ENCODE peak calls at places on chromosomes 2 and 18, in six cellular contexts. M, F, U, K, N and I are unnamed samples.

GRCh38 chr18:28175930-28176673 is 828 bp downstream of the CDH2 start:
- DNase-seq in M (peak), F (peak), U (no peak), K (no peak), N (no peak), I (peak)

GRCh38 chr2:218858671-218859555 is 692 bp upstream of the WNT6 start:
- DNase-seq in M (no peak), F (no peak), U (no peak), K (no peak), N (no peak), I (no peak)

GRCh38 chr2:20812779-20813178 is 10.1 kb downstream of the LDAH start:
- DNase-seq in M (no peak), F (no peak), U (no peak), K (no peak), N (no peak), I (no peak)

GRCh38 chr2:29463181-29463900 is 348.1 kb downstream of the CLIP4 start:
- DNase-seq in M (peak), F (no peak), U (peak), K (no peak), N (no peak), I (no peak)

GRCh38 chr2:231662028-231662810 is 46.1 kb upstream of the PTMA start:
- DNase-seq in M (peak), F (peak), U (peak), K (peak), N (peak), I (peak)

GRCh38 chr2:239737144-239737463 is 288.0 kb downstream of the NDUFA10 start:
- DNase-seq in M (no peak), F (no peak), U (no peak), K (no peak), N (no peak), I (no peak)

GRCh38 chr18:59996370-59996966 is 96.7 kb downstream of the PMAIP1 start:
- DNase-seq in M (peak), F (peak), U (peak), K (peak), N (no peak), I (peak)

GRCh38 chr2:216720722-216721121 is 25.4 kb upstream of the IGFBP5 start:
- DNase-seq in M (no peak), F (no peak), U (no peak), K (no peak), N (no peak), I (no peak)

GRCh38 chr18:50218432-50219197 is 23.7 kb upstream of the MYO5B start:
- DNase-seq in M (no peak), F (peak), U (peak), K (peak), N (no peak), I (peak)

GRCh38 chr2:179410552-179411356 is 146.1 kb upstream of the SESTD1 start:
- DNase-seq in M (peak), F (peak), U (peak), K (peak), N (peak), I (peak)

GRCh38 chr2:109365131-109365530 is 236.1 kb downstream of the SH3RF3 start:
- DNase-seq in M (no peak), F (no peak), U (no peak), K (no peak), N (no peak), I (no peak)

GRCh38 chr2:203682688-203683130 is 23.7 kb upstream of the CD28 start:
- DNase-seq in M (peak), F (no peak), U (peak), K (no peak), N (peak), I (no peak)

GRCh38 chr2:1770566-1771380 is 26.5 kb upstream of the PXDN start:
- DNase-seq in M (no peak), F (no peak), U (no peak), K (no peak), N (no peak), I (no peak)

GRCh38 chr2:189347540-189347939 is 93.7 kb upstream of the WDR75 start:
- DNase-seq in M (peak), F (peak), U (peak), K (peak), N (peak), I (no peak)

GRCh38 chr2:108958002-108958401 is 31.0 kb downstream of the EDAR start:
- DNase-seq in M (no peak), F (no peak), U (no peak), K (no peak), N (no peak), I (no peak)

GRCh38 chr2:191863988-191864387 is 17.1 kb upstream of the CAVIN2 start:
- DNase-seq in M (peak), F (no peak), U (peak), K (no peak), N (no peak), I (no peak)

GRCh38 chr2:1685957-1686783 is 58.1 kb downstream of the PXDN start:
- DNase-seq in M (no peak), F (no peak), U (peak), K (no peak), N (no peak), I (no peak)

GRCh38 chr2:163591461-163591860 is 144.3 kb downstream of the FIGN start:
- DNase-seq in M (no peak), F (no peak), U (no peak), K (no peak), N (no peak), I (no peak)

GRCh38 chr2:199455533-199456382 is 2.0 kb downstream of the SATB2 start:
- DNase-seq in M (peak), F (no peak), U (peak), K (peak), N (no peak), I (peak)

GRCh38 chr2:88159955-88160415 is 10.2 kb upstream of the THNSL2 start:
- DNase-seq in M (peak), F (peak), U (peak), K (peak), N (peak), I (peak)

GRCh38 chr2:7725850-7726242 is 808.6 kb downstream of the RNF144A start:
- DNase-seq in M (no peak), F (no peak), U (peak), K (no peak), N (no peak), I (no peak)

GRCh38 chr2:58708565-58708964 is 467.4 kb upstream of the FANCL start:
- DNase-seq in M (no peak), F (no peak), U (no peak), K (no peak), N (no peak), I (no peak)

GRCh38 chr18:72104851-72105250 is 439.3 kb downstream of the CBLN2 start:
- DNase-seq in M (peak), F (no peak), U (no peak), K (no peak), N (no peak), I (no peak)

GRCh38 chr2:37232131-37232933 is 874 bp downstream of the NDUFAF7 start:
- DNase-seq in M (peak), F (no peak), U (peak), K (peak), N (no peak), I (peak)

GRCh38 chr2:39266139-39266805 is 22.5 kb upstream of the CDKL4 start:
- DNase-seq in M (peak), F (peak), U (peak), K (no peak), N (no peak), I (no peak)

DNA sequence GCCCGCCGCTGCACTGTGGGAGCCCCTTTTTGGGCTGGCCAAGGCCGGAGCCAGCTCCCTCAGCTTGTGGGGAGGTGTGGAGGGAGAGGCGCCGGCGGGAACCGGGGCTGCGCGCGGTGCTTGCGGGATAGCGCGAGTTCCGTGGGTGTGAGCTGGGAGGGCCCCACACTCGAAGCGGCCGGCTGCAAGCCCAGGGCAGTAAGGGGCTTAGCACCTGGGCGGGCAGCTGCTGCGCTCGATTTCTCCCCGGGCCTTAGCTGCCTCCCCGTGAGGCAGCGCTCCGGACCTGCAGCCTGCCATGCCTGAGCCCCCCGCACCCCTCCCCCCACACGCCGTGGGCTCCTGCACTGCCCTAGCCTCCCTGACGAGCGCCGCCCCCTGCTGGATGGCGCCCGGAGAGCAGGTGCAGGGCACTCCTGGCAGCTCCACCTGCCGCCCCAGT is 124.4 kb downstream of the CCDC178 start:
- DNase-seq in M (no peak), F (no peak), U (no peak), K (no peak), N (no peak), I (no peak)
- TF ChIP-seq CTCF in M (no peak), F (no peak), U (no peak), K (no peak), N (no peak), I (peak)

GRCh38 chr2:127721311-127721977 is 20.1 kb downstream of the SFT2D3 start:
- DNase-seq in M (no peak), F (no peak), U (peak), K (no peak), N (no peak), I (no peak)

GRCh38 chr2:127719301-127720218 is 18.3 kb downstream of the SFT2D3 start:
- DNase-seq in M (no peak), F (no peak), U (no peak), K (no peak), N (no peak), I (no peak)

GRCh38 chr2:127722807-127723206 is 21.5 kb downstream of the SFT2D3 start:
- DNase-seq in M (no peak), F (no peak), U (no peak), K (no peak), N (no peak), I (no peak)

GRCh38 chr2:127726158-127726880 is 25.0 kb downstream of the SFT2D3 start:
- DNase-seq in M (no peak), F (no peak), U (no peak), K (no peak), N (no peak), I (no peak)

GRCh38 chr2:127721978-127722355 is 20.7 kb downstream of the SFT2D3 start:
- DNase-seq in M (no peak), F (no peak), U (peak), K (no peak), N (no peak), I (no peak)
- TF ChIP-seq CTCF in M (no peak), F (no peak), U (no peak), K (no peak), N (no peak), I (no peak)

GRCh38 chr2:10188211-10188610 is 65.7 kb downstream of the RRM2 start:
- DNase-seq in M (peak), F (no peak), U (no peak), K (no peak), N (no peak), I (peak)
- TF ChIP-seq CTCF in M (no peak), F (no peak), U (peak), K (no peak), N (no peak), I (peak)

GRCh38 chr2:172095905-172096660 is 6.6 kb downstream of the DLX2 start:
- DNase-seq in M (no peak), F (no peak), U (no peak), K (no peak), N (no peak), I (no peak)
- TF ChIP-seq CTCF in M (no peak), F (peak), U (no peak), K (no peak), N (no peak), I (no peak)

DNA sequence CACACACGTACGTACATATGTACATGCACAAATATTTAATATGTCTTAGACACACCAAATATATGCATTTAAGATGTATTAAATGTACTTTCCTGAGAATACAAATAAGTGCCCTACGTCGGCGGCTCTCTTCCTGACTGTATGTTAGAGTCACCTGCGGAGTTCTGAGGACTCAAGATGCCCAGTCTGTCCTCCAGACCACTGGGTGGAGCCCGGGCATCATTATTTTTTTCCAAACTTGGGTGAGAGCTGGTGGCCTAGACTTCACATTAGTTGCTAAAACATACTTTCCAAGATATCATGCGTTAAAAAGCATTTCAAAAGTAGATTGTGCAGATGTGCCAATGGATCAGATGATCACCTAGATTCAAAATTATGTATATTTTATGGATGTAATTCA is 2.9 kb downstream of the IL18R1 start:
- DNase-seq in M (no peak), F (no peak), U (no peak), K (no peak), N (no peak), I (no peak)
- TF ChIP-seq CTCF in M (no peak), F (no peak), U (no peak), K (no peak), N (no peak), I (no peak)

GRCh38 chr2:69914235-69915049 is 467 bp upstream of the MXD1 start:
- DNase-seq in M (peak), F (peak), U (peak), K (peak), N (peak), I (peak)
- TF ChIP-seq CTCF in M (no peak), F (peak), U (no peak), K (no peak), N (peak), I (no peak)

GRCh38 chr2:12890071-12890470 is 173.3 kb downstream of the TRIB2 start:
- DNase-seq in M (no peak), F (no peak), U (no peak), K (no peak), N (no peak), I (no peak)
- TF ChIP-seq CTCF in M (no peak), F (no peak), U (no peak), K (no peak), N (no peak), I (no peak)

DNA sequence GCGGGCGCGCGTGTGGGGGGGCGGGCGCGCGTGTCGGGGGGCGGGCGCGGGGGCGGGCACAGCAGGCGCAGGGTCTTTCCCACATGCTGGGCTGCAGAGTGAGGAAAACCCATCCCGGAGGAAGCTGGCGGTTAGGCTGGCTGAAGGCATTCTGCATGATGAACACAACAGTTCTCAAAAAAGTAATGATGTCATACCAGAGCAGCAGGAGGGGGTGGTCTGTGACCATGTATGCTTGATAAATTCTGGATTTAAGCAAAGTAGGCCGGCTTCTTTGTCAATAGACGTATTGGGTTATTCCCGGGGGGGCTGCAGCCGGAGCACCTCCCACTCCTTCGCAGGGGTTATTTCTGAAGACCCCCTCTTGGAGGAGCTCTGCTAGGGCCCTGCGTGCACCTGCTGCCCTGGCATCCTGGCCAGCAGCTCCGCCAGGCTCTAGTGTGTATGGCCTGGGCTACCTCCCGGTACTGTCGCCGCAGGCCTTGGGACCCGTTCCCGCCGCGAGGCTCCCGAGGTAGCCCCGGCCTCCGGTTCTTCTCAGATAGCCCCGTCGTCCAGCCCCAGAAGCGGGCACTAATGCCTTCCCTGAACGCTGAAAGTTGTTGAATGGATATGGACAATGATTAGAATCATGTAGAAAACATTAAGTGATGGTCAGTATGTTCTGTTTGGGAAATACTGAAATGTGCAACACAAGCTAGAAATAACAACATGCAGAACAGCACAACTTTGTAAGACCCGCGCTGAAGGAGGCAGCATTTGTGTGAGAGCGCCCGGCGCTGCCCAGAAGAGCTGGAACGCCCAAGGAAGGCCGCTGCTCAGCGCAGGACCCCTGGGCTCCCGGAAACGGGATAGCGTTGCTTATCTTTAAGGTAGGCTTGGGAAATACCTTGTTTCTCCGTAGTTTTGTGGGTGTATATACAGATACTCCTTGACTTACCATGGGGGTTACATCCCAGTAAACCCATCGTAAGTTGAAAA is 101.4 kb upstream of the RAB6C start:
- DNase-seq in M (peak), F (peak), U (peak), K (no peak), N (peak), I (no peak)
- TF ChIP-seq CTCF in M (no peak), F (no peak), U (no peak), K (no peak), N (no peak), I (no peak)

GRCh38 chr2:18268400-18268799 is 292.1 kb downstream of the RDH14 start:
- DNase-seq in M (peak), F (no peak), U (no peak), K (no peak), N (no peak), I (no peak)

GRCh38 chr2:18265614-18266013 is 294.8 kb downstream of the RDH14 start:
- DNase-seq in M (no peak), F (no peak), U (no peak), K (no peak), N (no peak), I (no peak)

GRCh38 chr2:18267501-18267900 is 293.0 kb downstream of the RDH14 start:
- DNase-seq in M (peak), F (no peak), U (no peak), K (no peak), N (no peak), I (no peak)

GRCh38 chr2:18262601-18263000 is 297.9 kb downstream of the RDH14 start:
- DNase-seq in M (no peak), F (no peak), U (peak), K (no peak), N (no peak), I (no peak)

DNA sequence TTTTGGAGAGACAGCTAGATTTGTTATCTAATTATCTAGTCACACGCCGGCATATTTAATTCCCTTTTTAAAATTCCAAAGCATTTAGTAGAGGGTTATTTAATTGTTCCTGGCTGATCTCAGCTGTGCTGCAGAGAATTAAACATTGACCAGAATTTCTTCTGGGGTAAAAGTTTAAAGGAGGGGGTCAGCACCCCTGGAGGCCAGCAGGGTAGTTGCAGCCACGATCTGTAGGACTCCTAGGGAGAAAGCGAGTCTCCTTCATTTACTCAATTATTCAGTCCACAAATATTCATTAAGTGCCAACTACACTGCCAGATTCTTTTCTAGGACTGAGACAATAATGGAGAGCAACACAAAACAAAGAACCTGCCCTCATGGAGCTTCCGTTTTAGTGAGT is 294.3 kb downstream of the RDH14 start:
- DNase-seq in M (no peak), F (no peak), U (no peak), K (no peak), N (no peak), I (no peak)
- TF ChIP-seq CTCF in M (no peak), F (peak), U (no peak), K (peak), N (no peak), I (peak)